ENCODE peak calls at places on chromosomes 4 and X, in seven cellular contexts. T is ascending aorta, V is pancreas, W is IMR-90, Y is bronchial epithelial cell, X is spleen, C is adipocyte. O is an unnamed sample.
A peak's percentile ranks its signal among the peaks of the same experiment; 100 is the strongest.

GRCh38 chr4:55754754-55755350 is 64.7 kb upstream of the EXOC1L start:
- DNase-seq in T (no peak), V (no peak), W (peak; percentile 58), Y (peak; percentile 91), X (no peak), C (peak; percentile 12), O (no peak)

GRCh38 chr4:6769138-6769983 is 13.2 kb upstream of the KIAA0232 start:
- DNase-seq in T (no peak), V (no peak), W (no peak), Y (no peak), X (no peak), C (no peak), O (no peak)

GRCh38 chr4:8215001-8215427 is 15.9 kb downstream of the SH3TC1 start:
- DNase-seq in T (no peak), V (no peak), W (peak; percentile 84), Y (no peak), X (no peak), C (peak; percentile 77), O (no peak)

GRCh38 chr4:158769175-158769831 is 477 bp downstream of the FNIP2 start:
- DNase-seq in T (no peak), V (peak; percentile 62), W (no peak), Y (peak; percentile 45), X (peak; percentile 88), C (peak; percentile 71), O (no peak)

GRCh38 chr4:26912069-26912468 is 51.4 kb downstream of the STIM2 start:
- DNase-seq in T (no peak), V (no peak), W (no peak), Y (no peak), X (no peak), C (no peak), O (no peak)

GRCh38 chrX:53483838-53484420 is 49.8 kb upstream of the HSD17B10 start:
- DNase-seq in T (no peak), V (no peak), W (peak; percentile 52), Y (peak; percentile 57), X (no peak), C (peak; percentile 53), O (no peak)

GRCh38 chrX:40877869-40878268 is 142.5 kb upstream of the MED14 start:
- DNase-seq in T (no peak), V (no peak), W (peak; percentile 39), Y (peak; percentile 23), X (no peak), C (peak; percentile 62), O (no peak)

GRCh38 chr4:26028793-26029511 is 114.9 kb downstream of the SMIM20 start:
- DNase-seq in T (no peak), V (peak; percentile 78), W (peak; percentile 58), Y (peak; percentile 14), X (peak; percentile 94), C (peak; percentile 74), O (no peak)

GRCh38 chr4:5974321-5974720 is 43.9 kb downstream of the C4orf50 start:
- DNase-seq in T (no peak), V (no peak), W (no peak), Y (no peak), X (peak; percentile 41), C (no peak), O (no peak)

GRCh38 chr4:90293320-90293719 is 166.1 kb downstream of the CCSER1 start:
- DNase-seq in T (no peak), V (no peak), W (peak; percentile 27), Y (peak; percentile 8), X (no peak), C (peak; percentile 60), O (no peak)

GRCh38 chr4:38449506-38450174 is 214.4 kb upstream of the KLF3 start:
- DNase-seq in T (no peak), V (peak; percentile 40), W (peak; percentile 5), Y (peak; percentile 15), X (no peak), C (peak; percentile 59), O (no peak)

GRCh38 chrX:103656623-103657022 is 27.8 kb downstream of the TCEAL1 start:
- DNase-seq in T (no peak), V (no peak), W (peak; percentile 83), Y (peak; percentile 90), X (no peak), C (peak; percentile 48), O (peak; percentile 62)

GRCh38 chr4:97395980-97396562 is 747.2 kb downstream of the STPG2 start:
- DNase-seq in T (no peak), V (no peak), W (no peak), Y (no peak), X (no peak), C (no peak), O (no peak)

GRCh38 chr4:132195181-132195580 is 953.9 kb upstream of the PCDH10 start:
- DNase-seq in T (no peak), V (no peak), W (peak; percentile 65), Y (no peak), X (no peak), C (peak; percentile 57), O (no peak)

GRCh38 chr4:133377286-133377685 is 228.2 kb downstream of the PCDH10 start:
- DNase-seq in T (no peak), V (no peak), W (no peak), Y (no peak), X (no peak), C (no peak), O (no peak)

GRCh38 chrX:109040057-109040456 is 303.7 kb upstream of the IRS4 start:
- DNase-seq in T (no peak), V (no peak), W (no peak), Y (no peak), X (no peak), C (no peak), O (no peak)

GRCh38 chrX:136810493-136810892 is 29.8 kb upstream of the ARHGEF6 start:
- DNase-seq in T (no peak), V (no peak), W (no peak), Y (no peak), X (no peak), C (no peak), O (no peak)

GRCh38 chr4:57104706-57105560 is 5.3 kb downstream of the IGFBP7 start:
- DNase-seq in T (no peak), V (no peak), W (peak; percentile 30), Y (peak; percentile 64), X (no peak), C (peak; percentile 47), O (no peak)

GRCh38 chr4:109131559-109131958 is 170.9 kb downstream of the COL25A1 start:
- DNase-seq in T (no peak), V (no peak), W (no peak), Y (no peak), X (no peak), C (no peak), O (no peak)

GRCh38 chr4:122221322-122221721 is 69.2 kb downstream of the BLTP1 start:
- DNase-seq in T (no peak), V (no peak), W (no peak), Y (no peak), X (no peak), C (no peak), O (no peak)

GRCh38 chrX:2707334-2707760 is 16.3 kb downstream of the CD99 start:
- DNase-seq in T (peak; percentile 49), V (no peak), W (peak; percentile 95), Y (peak; percentile 97), X (peak; percentile 87), C (peak; percentile 90), O (peak; percentile 93)

GRCh38 chr4:67545199-67545995 is at the start of gene CENPC:
- DNase-seq in T (peak; percentile 87), V (peak; percentile 94), W (peak; percentile 97), Y (peak; percentile 93), X (peak; percentile 98), C (peak; percentile 98), O (peak; percentile 98)

GRCh38 chr4:168594121-168594520 is 97.3 kb downstream of the PALLD start:
- DNase-seq in T (no peak), V (no peak), W (no peak), Y (peak; percentile 73), X (no peak), C (no peak), O (no peak)

GRCh38 chr4:24471623-24472510 is 112.5 kb downstream of the DHX15 start:
- DNase-seq in T (no peak), V (peak; percentile 26), W (no peak), Y (no peak), X (no peak), C (peak; percentile 39), O (no peak)

GRCh38 chr4:153428816-153429592 is 37.2 kb upstream of the TMEM131L start:
- DNase-seq in T (no peak), V (no peak), W (peak; percentile 18), Y (no peak), X (no peak), C (no peak), O (no peak)

GRCh38 chr4:165461176-165461835 is 82.5 kb downstream of the CPE start:
- DNase-seq in T (no peak), V (no peak), W (peak; percentile 75), Y (peak; percentile 18), X (no peak), C (peak; percentile 75), O (peak; percentile 53)

GRCh38 chrX:150062292-150063137 is 124.2 kb upstream of the EOLA2 start:
- DNase-seq in T (no peak), V (no peak), W (peak; percentile 69), Y (peak; percentile 47), X (no peak), C (peak; percentile 66), O (peak; percentile 23)

GRCh38 chrX:132802033-132802432 is 156.4 kb downstream of the HS6ST2 start:
- DNase-seq in T (no peak), V (no peak), W (no peak), Y (no peak), X (no peak), C (no peak), O (no peak)
- H3K27me3 ChIP-seq in T (no peaks in the 10 kb centered on the region), V (no peaks in the 10 kb centered on the region), W (no peaks in the 10 kb centered on the region), Y (no peaks in the 10 kb centered on the region), X (no peaks in the 10 kb centered on the region), C (peaks cover 18% of the 10 kb centered on the region), O (no peaks in the 10 kb centered on the region)

DNA sequence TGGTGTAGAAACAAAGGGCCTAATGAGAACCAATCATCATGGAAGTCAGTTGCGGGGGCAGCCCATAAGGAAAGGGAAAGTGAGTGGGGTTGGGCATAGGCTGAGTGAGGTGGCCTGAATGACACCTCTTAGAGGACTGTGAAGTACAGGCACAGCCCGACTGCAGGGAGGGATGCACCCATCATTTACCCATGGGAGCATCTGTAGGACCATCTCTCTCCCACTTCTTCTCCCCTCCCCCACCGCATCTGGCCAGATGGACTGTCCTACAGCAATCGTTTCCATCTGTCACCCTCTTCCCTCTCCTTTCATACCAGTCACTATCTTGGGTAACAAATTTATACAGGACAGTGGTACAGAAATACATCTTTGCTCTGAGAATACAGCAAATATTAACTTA is 4.2 kb downstream of the STBD1 start:
- DNase-seq in T (no peak), V (no peak), W (no peak), Y (no peak), X (no peak), C (no peak), O (no peak)
- H3K27me3 ChIP-seq in T (no peaks in the 10 kb centered on the region), V (no peaks in the 10 kb centered on the region), W (no peaks in the 10 kb centered on the region), Y (no peaks in the 10 kb centered on the region), X (peaks cover 19% of the 10 kb centered on the region), C (no peaks in the 10 kb centered on the region), O (no peaks in the 10 kb centered on the region)

GRCh38 chr4:182853731-182854130 is 63.5 kb downstream of the DCTD start:
- DNase-seq in T (no peak), V (no peak), W (no peak), Y (no peak), X (peak; percentile 13), C (no peak), O (no peak)
- H3K27me3 ChIP-seq in T (no peaks in the 10 kb centered on the region), V (no peaks in the 10 kb centered on the region), W (peaks cover 1% of the 10 kb centered on the region), Y (no peaks in the 10 kb centered on the region), X (no peaks in the 10 kb centered on the region), C (peaks cover 10% of the 10 kb centered on the region), O (no peaks in the 10 kb centered on the region)

DNA sequence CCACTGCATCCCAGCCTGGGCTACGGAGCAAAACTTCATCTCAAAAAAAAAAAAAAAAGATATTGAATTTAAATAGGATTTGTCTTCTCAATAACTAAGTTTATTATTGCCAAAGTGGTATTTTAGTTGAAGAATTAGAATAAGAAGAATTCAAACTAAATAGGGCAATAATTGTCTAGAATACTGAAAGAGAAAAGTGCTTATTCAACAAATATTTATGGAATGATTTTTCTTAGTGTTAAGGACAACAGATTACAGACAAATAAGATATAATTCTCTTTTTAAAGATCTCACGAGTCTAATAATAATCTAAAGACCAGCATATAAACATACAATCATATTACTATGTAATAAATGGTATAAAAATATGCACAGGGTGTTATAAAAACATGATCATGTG is 33.6 kb upstream of the ZFP42 start:
- DNase-seq in T (no peak), V (no peak), W (no peak), Y (no peak), X (no peak), C (no peak), O (no peak)
- H3K27me3 ChIP-seq in T (no peaks in the 10 kb centered on the region), V (no peaks in the 10 kb centered on the region), W (no peaks in the 10 kb centered on the region), Y (no peaks in the 10 kb centered on the region), X (no peaks in the 10 kb centered on the region), C (no peaks in the 10 kb centered on the region), O (no peaks in the 10 kb centered on the region)

O was measured in brain microvascular endothelial cell.